ENCODE peak calls at places on chromosomes 1 and 21, in four cellular contexts. U is left lung, S is tibial nerve, Q is brain microvascular endothelial cell. F is an unnamed sample. For H3K36me3, the result is how much of the 10 kb centered on the place peaks cover.

GRCh38 chr1:53581476-53581875 is 122.3 kb downstream of the DMRTB1 start:
- DNase-seq in U (no peak), Q (no peak), S (no peak), F (no peak)

GRCh38 chr1:3441880-3442279 is 12.6 kb upstream of the ARHGEF16 start:
- DNase-seq in U (peak), Q (no peak), S (no peak), F (no peak)

GRCh38 chr1:231177971-231178370 is 16.1 kb downstream of the TRIM67 start:
- DNase-seq in S (no peak), U (no peak), Q (no peak), F (no peak)

GRCh38 chr21:46118305-46118870 is 20.5 kb downstream of the COL6A2 start:
- DNase-seq in U (peak), S (peak), Q (no peak), F (no peak)

GRCh38 chr1:70442486-70442885 is 31.4 kb downstream of the CTH start:
- DNase-seq in S (no peak), U (no peak), Q (no peak), F (no peak)

GRCh38 chr1:3775498-3776230 is 3.1 kb downstream of the SMIM1 start:
- DNase-seq in S (no peak), U (peak), Q (peak), F (no peak)

GRCh38 chr1:19205403-19205802 is 4.7 kb downstream of the UBR4 start:
- DNase-seq in U (no peak), Q (no peak), S (no peak), F (no peak)

GRCh38 chr1:2330511-2331199 is 60.7 kb downstream of the MORN1 start:
- DNase-seq in S (peak), Q (peak), U (no peak), F (peak)

GRCh38 chr1:222880586-222880985 is 65.7 kb downstream of the DISP1 start:
- DNase-seq in U (no peak), S (no peak), Q (peak), F (no peak)

GRCh38 chr1:203274603-203275381 is 30.5 kb upstream of the BTG2 start:
- DNase-seq in S (no peak), Q (no peak), U (no peak), F (no peak)

GRCh38 chr1:159987186-159987585 is 33.1 kb upstream of the SLAMF9 start:
- DNase-seq in S (no peak), Q (no peak), U (no peak), F (no peak)

GRCh38 chr1:100412980-100413379 is 60.7 kb downstream of the CDC14A start:
- DNase-seq in Q (no peak), U (no peak), S (no peak), F (no peak)

GRCh38 chr21:45498646-45499000 is 43.6 kb downstream of the SLC19A1 start:
- DNase-seq in Q (no peak), U (no peak), S (no peak), F (no peak)

GRCh38 chr1:30670195-30671060 is 53.0 kb downstream of the MATN1 start:
- DNase-seq in U (no peak), S (no peak), Q (no peak), F (peak)

GRCh38 chr1:90149101-90149500 is 154.2 kb downstream of the ZNF326 start:
- DNase-seq in Q (no peak), U (no peak), S (no peak), F (no peak)

GRCh38 chr1:43932786-43933385 is 715 bp upstream of the ARTN start:
- DNase-seq in S (no peak), U (no peak), Q (peak), F (no peak)

GRCh38 chr1:167904641-167905040 is 9.3 kb downstream of the ADCY10 start:
- DNase-seq in Q (peak), U (no peak), S (no peak), F (peak)

GRCh38 chr1:15152318-15153183 is 996 bp upstream of the TMEM51 start:
- DNase-seq in S (peak), U (peak), Q (peak), F (no peak)

GRCh38 chr21:33230518-33231324 is 983 bp downstream of the IFNAR2 start:
- DNase-seq in U (peak), S (no peak), Q (peak), F (peak)

GRCh38 chr1:178344513-178345077 is 152.2 kb downstream of the CLEC20A start:
- DNase-seq in Q (peak), S (no peak), U (no peak), F (peak)

GRCh38 chr1:234242091-234242490 is 131.2 kb upstream of the COA6 start:
- DNase-seq in S (no peak), Q (no peak), U (no peak), F (no peak)

GRCh38 chr21:44932366-44933181 is 7.3 kb upstream of the SLX9 start:
- DNase-seq in S (no peak), U (peak), Q (no peak), F (no peak)

GRCh38 chr1:78950801-78951200 is 55.7 kb downstream of the ADGRL4 start:
- DNase-seq in S (no peak), Q (no peak), U (no peak), F (no peak)

GRCh38 chr1:166086113-166086908 is 80.5 kb downstream of the FAM78B start:
- DNase-seq in S (no peak), Q (no peak), U (no peak), F (no peak)

GRCh38 chr1:223076382-223076781 is 66.7 kb downstream of the TLR5 start:
- DNase-seq in U (no peak), Q (no peak), S (no peak), F (no peak)

GRCh38 chr1:94045465-94046056 is 75.4 kb downstream of the ABCA4 start:
- DNase-seq in S (peak), U (peak), Q (peak), F (peak)

GRCh38 chr21:39125752-39126485 is 57.3 kb downstream of the PSMG1 start:
- DNase-seq in Q (peak), U (peak), S (no peak), F (no peak)

GRCh38 chr1:101613549-101613948 is 376.7 kb downstream of the S1PR1 start:
- DNase-seq in Q (no peak), U (no peak), S (no peak), F (no peak)

GRCh38 chr21:33947451-33948095 is 32.0 kb upstream of the ATP5PO start:
- DNase-seq in U (peak), S (peak), Q (peak), F (peak)

GRCh38 chr1:160427625-160428024 is 27.3 kb downstream of the VANGL2 start:
- DNase-seq in Q (no peak), U (no peak), S (no peak), F (no peak)

GRCh38 chr1:231272173-231272572 is 31.2 kb downstream of the GNPAT start:
- DNase-seq in S (no peak), Q (no peak), U (no peak), F (no peak)

GRCh38 chr1:43606624-43607023 is 43.3 kb upstream of the KDM4A start:
- DNase-seq in U (no peak), Q (no peak), S (no peak), F (no peak)

GRCh38 chr1:151514366-151514765 is 3.2 kb downstream of the CGN start:
- DNase-seq in Q (no peak), S (no peak), U (no peak), F (no peak)

GRCh38 chr1:84672080-84672735 is 18.1 kb downstream of the SSX2IP start:
- DNase-seq in Q (no peak), U (no peak), S (no peak), F (no peak)

GRCh38 chr1:233364695-233365539 is 37.4 kb downstream of the MAP3K21 start:
- DNase-seq in U (no peak), S (no peak), Q (no peak), F (peak)

GRCh38 chr1:110390692-110391232 is at the start of gene SLC16A4:
- DNase-seq in S (no peak), U (no peak), Q (peak), F (peak)

GRCh38 chr1:16464917-16465625 is 24.5 kb downstream of the NECAP2 start:
- DNase-seq in U (no peak), Q (peak), S (no peak), F (peak)

GRCh38 chr1:41495171-41495948 is 10.9 kb upstream of the EDN2 start:
- DNase-seq in Q (no peak), U (peak), S (no peak), F (no peak)

DNA sequence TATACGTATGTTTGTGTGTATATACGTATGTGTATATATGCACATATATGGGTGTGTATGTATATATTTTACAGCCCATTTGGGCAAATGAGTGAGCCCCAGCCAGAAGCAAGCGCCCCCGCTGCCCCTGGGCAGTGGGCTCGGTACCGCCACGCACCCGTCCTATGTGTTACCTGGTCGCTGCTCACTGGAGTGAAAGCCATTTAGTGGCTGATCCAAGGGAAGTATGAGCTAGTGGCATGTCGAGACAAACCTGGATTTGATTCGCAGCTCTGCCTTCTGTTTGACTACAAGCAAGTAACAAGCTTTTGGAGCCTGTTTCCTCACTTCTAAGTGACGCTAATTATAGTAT is 35.8 kb upstream of the JAK1 start:
- DNase-seq in U (no peak), S (no peak), Q (no peak), F (no peak)
- H3K4me3 ChIP-seq in U (peak), S (peak), Q (peak), F (peak)

GRCh38 chr1:8891405-8891804 is 12.9 kb upstream of the ENO1 start:
- DNase-seq in Q (no peak), U (no peak), S (no peak), F (no peak)

GRCh38 chr1:8892026-8892425 is 13.5 kb upstream of the ENO1 start:
- DNase-seq in Q (no peak), S (no peak), U (no peak), F (no peak)

GRCh38 chr1:8889925-8890785 is 11.7 kb upstream of the ENO1 start:
- DNase-seq in Q (peak), U (peak), S (peak), F (peak)

GRCh38 chr1:8886589-8886988 is 8.1 kb upstream of the ENO1 start:
- DNase-seq in Q (no peak), S (no peak), U (no peak), F (no peak)

GRCh38 chr1:8889103-8889846 is 10.8 kb upstream of the ENO1 start:
- DNase-seq in Q (no peak), U (no peak), S (peak), F (no peak)
- TF ChIP-seq CTCF in Q (no peak), U (no peak), S (no peak), F (no peak)

DNA sequence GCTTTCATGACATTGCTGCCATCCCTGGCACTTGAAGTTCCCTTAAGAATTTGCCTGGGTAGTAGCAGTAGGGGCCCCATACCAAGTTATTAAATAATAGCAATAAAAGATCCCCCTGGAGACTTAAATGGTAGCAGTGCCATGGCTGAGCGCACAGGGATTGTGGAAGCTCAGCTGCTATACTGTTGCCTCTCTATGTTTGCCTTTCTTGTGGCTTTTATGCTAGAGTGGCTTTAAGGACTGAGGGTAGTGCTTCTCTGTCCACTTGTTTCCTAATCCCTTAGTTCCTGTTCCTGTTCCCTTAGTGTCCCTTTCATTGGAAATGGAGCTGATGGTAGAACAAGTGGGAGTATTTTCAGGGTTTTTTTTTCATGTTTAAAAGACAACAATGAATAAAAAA is 42.1 kb downstream of the NCF2 start:
- DNase-seq in U (no peak), Q (no peak), S (no peak), F (no peak)
- H3K36me3 ChIP-seq in U (under half), Q (under half), S (under half), F (under half)

GRCh38 chr1:201400257-201401230 is 1.4 kb upstream of the LAD1 start:
- DNase-seq in Q (no peak), U (peak), S (no peak), F (no peak)

GRCh38 chr1:201401700-201402099 is 2.6 kb upstream of the LAD1 start:
- DNase-seq in S (no peak), U (no peak), Q (no peak), F (no peak)

GRCh38 chr1:201399018-201399351 is at the start of gene LAD1:
- DNase-seq in U (no peak), S (no peak), Q (no peak), F (no peak)

GRCh38 chr1:201397675-201398074 is 1.4 kb downstream of the LAD1 start:
- DNase-seq in U (no peak), Q (no peak), S (no peak), F (no peak)

GRCh38 chr1:201399352-201400126 is 415 bp upstream of the LAD1 start:
- DNase-seq in S (no peak), Q (no peak), U (peak), F (no peak)
- H3K4me3 ChIP-seq in S (peak), Q (no peak), U (peak), F (no peak)